ENCODE peak calls at places on chromosomes 7 and 10, in five cellular contexts. S is foreskin fibroblast, C is NCI-H187, D is RPMI7951, H is hypothalamus. P is an unnamed sample.
A peak's percentile ranks its signal among the peaks of the same experiment; 100 is the strongest.

GRCh38 chr7:124688991-124689390 is 76.6 kb downstream of the GPR37 start:
- DNase-seq in C (no peak), D (peak; percentile 3), H (no peak), S (peak; percentile 40), P (peak; percentile 26)

GRCh38 chr10:125192005-125192404 is 31.6 kb upstream of the CTBP2 start:
- DNase-seq in H (no peak), C (no peak), S (no peak), D (no peak), P (no peak)

GRCh38 chr7:37526623-37527022 is 78.0 kb upstream of the ELMO1 start:
- DNase-seq in D (no peak), H (no peak), C (no peak), S (no peak), P (no peak)

GRCh38 chr7:583410-584121 is 63.9 kb upstream of the PDGFA start:
- DNase-seq in D (no peak), H (no peak), S (no peak), C (no peak), P (no peak)

GRCh38 chr7:7688956-7689355 is 29.5 kb downstream of the RPA3 start:
- DNase-seq in H (no peak), D (no peak), S (no peak), C (no peak), P (no peak)

GRCh38 chr10:124565565-124566221 is 104.1 kb downstream of the LHPP start:
- DNase-seq in S (no peak), D (no peak), C (peak; percentile 25), H (no peak), P (peak; percentile 52)

GRCh38 chr10:7239312-7239985 is 171.4 kb downstream of the SFMBT2 start:
- DNase-seq in D (no peak), H (no peak), S (no peak), C (no peak), P (no peak)

GRCh38 chr10:90818736-90819135 is 39.1 kb downstream of the HTR7 start:
- DNase-seq in D (no peak), C (no peak), S (no peak), H (no peak), P (no peak)

GRCh38 chr10:67519434-67519833 is 176.6 kb downstream of the CTNNA3 start:
- DNase-seq in D (no peak), H (no peak), S (no peak), C (no peak), P (no peak)

GRCh38 chr7:47912332-47912731 is 35.9 kb downstream of the PKD1L1 start:
- DNase-seq in H (no peak), D (no peak), S (no peak), C (no peak), P (no peak)